ENCODE peak calls at places on chromosome 17, in seven cellular contexts. One of them, this sample, is unnamed.

GRCh38 chr17:2243953-2244352 is 59.6 kb downstream of the SMG6 start:
- DNase-seq in tibial artery: no peak
- DNase-seq in head of caudate nucleus: no peak
- DNase-seq in endothelial cell: no peak
- DNase-seq in OCI-LY7: no peak
- DNase-seq in PC-3: no peak
- DNase-seq in NCI-H2171 treated with DMSO at 0.1 percent for 48 hours: no peak
- DNase-seq in this sample: no peak

GRCh38 chr17:69523252-69523861 is 108.9 kb downstream of the MAP2K6 start:
- DNase-seq in head of caudate nucleus: peak
- DNase-seq in tibial artery: peak
- DNase-seq in endothelial cell: peak
- DNase-seq in OCI-LY7: peak
- DNase-seq in NCI-H2171 treated with DMSO at 0.1 percent for 48 hours: peak
- DNase-seq in PC-3: peak
- DNase-seq in this sample: no peak

GRCh38 chr17:67378444-67379250 is 1.6 kb downstream of the PITPNC1 start:
- DNase-seq in head of caudate nucleus: peak
- DNase-seq in OCI-LY7: peak
- DNase-seq in tibial artery: peak
- DNase-seq in endothelial cell: peak
- DNase-seq in PC-3: peak
- DNase-seq in NCI-H2171 treated with DMSO at 0.1 percent for 48 hours: peak
- DNase-seq in this sample: peak

GRCh38 chr17:59620064-59620359 is 317 bp downstream of the CLTC start:
- DNase-seq in OCI-LY7: no peak
- DNase-seq in NCI-H2171 treated with DMSO at 0.1 percent for 48 hours: no peak
- DNase-seq in PC-3: no peak
- DNase-seq in head of caudate nucleus: no peak
- DNase-seq in endothelial cell: no peak
- DNase-seq in tibial artery: no peak
- DNase-seq in this sample: no peak

GRCh38 chr17:17769869-17770361 is 66.9 kb downstream of the SREBF1 start:
- DNase-seq in OCI-LY7: no peak
- DNase-seq in NCI-H2171 treated with DMSO at 0.1 percent for 48 hours: peak
- DNase-seq in tibial artery: no peak
- DNase-seq in endothelial cell: no peak
- DNase-seq in head of caudate nucleus: no peak
- DNase-seq in PC-3: no peak
- DNase-seq in this sample: no peak

GRCh38 chr17:76199466-76199865 is 40.8 kb downstream of the RNF157 start:
- DNase-seq in PC-3: no peak
- DNase-seq in OCI-LY7: no peak
- DNase-seq in NCI-H2171 treated with DMSO at 0.1 percent for 48 hours: peak
- DNase-seq in tibial artery: no peak
- DNase-seq in endothelial cell: no peak
- DNase-seq in head of caudate nucleus: no peak
- DNase-seq in this sample: no peak

GRCh38 chr17:17712268-17712924 is 31.1 kb downstream of the RAI1 start:
- DNase-seq in PC-3: peak
- DNase-seq in OCI-LY7: no peak
- DNase-seq in endothelial cell: no peak
- DNase-seq in tibial artery: no peak
- DNase-seq in head of caudate nucleus: no peak
- DNase-seq in NCI-H2171 treated with DMSO at 0.1 percent for 48 hours: no peak
- DNase-seq in this sample: no peak

GRCh38 chr17:78940708-78941107 is 15.5 kb upstream of the TIMP2 start:
- DNase-seq in head of caudate nucleus: no peak
- DNase-seq in NCI-H2171 treated with DMSO at 0.1 percent for 48 hours: no peak
- DNase-seq in endothelial cell: no peak
- DNase-seq in tibial artery: no peak
- DNase-seq in OCI-LY7: no peak
- DNase-seq in PC-3: peak
- DNase-seq in this sample: no peak

GRCh38 chr17:77320501-77321256 is 179.9 kb downstream of the SEC14L1 start:
- DNase-seq in endothelial cell: no peak
- DNase-seq in PC-3: no peak
- DNase-seq in tibial artery: peak
- DNase-seq in OCI-LY7: no peak
- DNase-seq in head of caudate nucleus: no peak
- DNase-seq in NCI-H2171 treated with DMSO at 0.1 percent for 48 hours: no peak
- DNase-seq in this sample: peak

GRCh38 chr17:82875418-82875856 is 35.6 kb upstream of the ZNF750 start:
- DNase-seq in NCI-H2171 treated with DMSO at 0.1 percent for 48 hours: no peak
- DNase-seq in tibial artery: no peak
- DNase-seq in PC-3: no peak
- DNase-seq in OCI-LY7: no peak
- DNase-seq in head of caudate nucleus: no peak
- DNase-seq in endothelial cell: peak
- DNase-seq in this sample: no peak

GRCh38 chr17:46814446-46814845 is 4.0 kb downstream of the WNT3 start:
- DNase-seq in OCI-LY7: peak
- DNase-seq in head of caudate nucleus: no peak
- DNase-seq in endothelial cell: no peak
- DNase-seq in PC-3: no peak
- DNase-seq in tibial artery: no peak
- DNase-seq in NCI-H2171 treated with DMSO at 0.1 percent for 48 hours: no peak
- DNase-seq in this sample: no peak

GRCh38 chr17:50630524-50631194 is 4.0 kb upstream of the ABCC3 start:
- DNase-seq in tibial artery: no peak
- DNase-seq in head of caudate nucleus: peak
- DNase-seq in NCI-H2171 treated with DMSO at 0.1 percent for 48 hours: peak
- DNase-seq in endothelial cell: peak
- DNase-seq in OCI-LY7: peak
- DNase-seq in PC-3: peak
- DNase-seq in this sample: peak

GRCh38 chr17:72735089-72735488 is 357.4 kb downstream of the SLC39A11 start:
- DNase-seq in tibial artery: no peak
- DNase-seq in endothelial cell: no peak
- DNase-seq in PC-3: no peak
- DNase-seq in head of caudate nucleus: no peak
- DNase-seq in OCI-LY7: no peak
- DNase-seq in NCI-H2171 treated with DMSO at 0.1 percent for 48 hours: no peak
- DNase-seq in this sample: no peak

GRCh38 chr17:14793237-14793636 is 471.9 kb downstream of the PMP22 start:
- DNase-seq in tibial artery: no peak
- DNase-seq in endothelial cell: no peak
- DNase-seq in PC-3: no peak
- DNase-seq in OCI-LY7: no peak
- DNase-seq in head of caudate nucleus: no peak
- DNase-seq in NCI-H2171 treated with DMSO at 0.1 percent for 48 hours: no peak
- DNase-seq in this sample: no peak

GRCh38 chr17:65389426-65389825 is 172.0 kb downstream of the AXIN2 start:
- DNase-seq in tibial artery: no peak
- DNase-seq in head of caudate nucleus: no peak
- DNase-seq in OCI-LY7: no peak
- DNase-seq in PC-3: peak
- DNase-seq in endothelial cell: no peak
- DNase-seq in NCI-H2171 treated with DMSO at 0.1 percent for 48 hours: no peak
- DNase-seq in this sample: no peak

GRCh38 chr17:56653877-56654276 is 60.4 kb downstream of the NOG start:
- DNase-seq in tibial artery: no peak
- DNase-seq in NCI-H2171 treated with DMSO at 0.1 percent for 48 hours: peak
- DNase-seq in OCI-LY7: peak
- DNase-seq in endothelial cell: peak
- DNase-seq in PC-3: peak
- DNase-seq in head of caudate nucleus: no peak
- DNase-seq in this sample: no peak

GRCh38 chr17:48547839-48548686 is 3.2 kb upstream of the HOXB2 start:
- DNase-seq in endothelial cell: no peak
- DNase-seq in head of caudate nucleus: no peak
- DNase-seq in tibial artery: no peak
- DNase-seq in PC-3: no peak
- DNase-seq in OCI-LY7: no peak
- DNase-seq in NCI-H2171 treated with DMSO at 0.1 percent for 48 hours: no peak
- DNase-seq in this sample: no peak

GRCh38 chr17:59346876-59347407 is 15.5 kb downstream of the YPEL2 start:
- DNase-seq in head of caudate nucleus: no peak
- DNase-seq in NCI-H2171 treated with DMSO at 0.1 percent for 48 hours: no peak
- DNase-seq in OCI-LY7: no peak
- DNase-seq in PC-3: no peak
- DNase-seq in endothelial cell: no peak
- DNase-seq in tibial artery: no peak
- DNase-seq in this sample: no peak

GRCh38 chr17:74190807-74191206 is 12.7 kb upstream of the RPL38 start:
- DNase-seq in endothelial cell: peak
- DNase-seq in tibial artery: no peak
- DNase-seq in OCI-LY7: no peak
- DNase-seq in NCI-H2171 treated with DMSO at 0.1 percent for 48 hours: no peak
- DNase-seq in head of caudate nucleus: no peak
- DNase-seq in PC-3: peak
- DNase-seq in this sample: no peak

GRCh38 chr17:71615820-71616219 is 505.0 kb upstream of the SOX9 start:
- DNase-seq in OCI-LY7: no peak
- DNase-seq in PC-3: no peak
- DNase-seq in head of caudate nucleus: no peak
- DNase-seq in endothelial cell: no peak
- DNase-seq in NCI-H2171 treated with DMSO at 0.1 percent for 48 hours: no peak
- DNase-seq in tibial artery: no peak
- DNase-seq in this sample: no peak

GRCh38 chr17:14935139-14935538 is 330.0 kb downstream of the PMP22 start:
- DNase-seq in PC-3: no peak
- DNase-seq in OCI-LY7: no peak
- DNase-seq in NCI-H2171 treated with DMSO at 0.1 percent for 48 hours: no peak
- DNase-seq in head of caudate nucleus: no peak
- DNase-seq in endothelial cell: no peak
- DNase-seq in tibial artery: no peak
- DNase-seq in this sample: no peak

This sample was measured in transverse colon.